ENCODE peak calls at places on chromosomes 2 and 18, in ten cellular contexts. One of them, this sample, is unnamed.

GRCh38 chr2:36450466-36451196 is 95.1 kb downstream of the CRIM1 start:
- DNase-seq in epithelial cell of prostate: no peak
- DNase-seq in PC-9: no peak
- DNase-seq in colonic mucosa: no peak
- DNase-seq in H1: no peak
- DNase-seq in heart right ventricle: no peak
- DNase-seq in tibial nerve: no peak
- DNase-seq in lung: no peak
- DNase-seq in dorsolateral prefrontal cortex: no peak
- DNase-seq in cardiac muscle cell: peak; percentile 80
- DNase-seq in this sample: no peak

GRCh38 chr18:12904012-12904516 is 20.0 kb upstream of the PTPN2 start:
- DNase-seq in colonic mucosa: no peak
- DNase-seq in cardiac muscle cell: peak; percentile 54
- DNase-seq in lung: peak; percentile 61
- DNase-seq in heart right ventricle: no peak
- DNase-seq in epithelial cell of prostate: no peak
- DNase-seq in tibial nerve: no peak
- DNase-seq in dorsolateral prefrontal cortex: no peak
- DNase-seq in PC-9: no peak
- DNase-seq in H1: no peak
- DNase-seq in this sample: no peak

GRCh38 chr2:146623771-146624170 is 1221.1 kb upstream of the ACVR2A start:
- DNase-seq in heart right ventricle: no peak
- DNase-seq in colonic mucosa: no peak
- DNase-seq in tibial nerve: no peak
- DNase-seq in epithelial cell of prostate: no peak
- DNase-seq in PC-9: no peak
- DNase-seq in dorsolateral prefrontal cortex: no peak
- DNase-seq in cardiac muscle cell: peak; percentile 35
- DNase-seq in lung: no peak
- DNase-seq in H1: no peak
- DNase-seq in this sample: no peak

GRCh38 chr2:46320141-46320567 is 22.9 kb downstream of the EPAS1 start:
- DNase-seq in H1: no peak
- DNase-seq in dorsolateral prefrontal cortex: no peak
- DNase-seq in PC-9: no peak
- DNase-seq in epithelial cell of prostate: no peak
- DNase-seq in cardiac muscle cell: no peak
- DNase-seq in heart right ventricle: no peak
- DNase-seq in tibial nerve: no peak
- DNase-seq in lung: no peak
- DNase-seq in colonic mucosa: no peak
- DNase-seq in this sample: no peak

GRCh38 chr2:132754867-132755472 is 85.0 kb upstream of the LYPD1 start:
- DNase-seq in PC-9: no peak
- DNase-seq in cardiac muscle cell: no peak
- DNase-seq in tibial nerve: no peak
- DNase-seq in colonic mucosa: no peak
- DNase-seq in epithelial cell of prostate: no peak
- DNase-seq in heart right ventricle: no peak
- DNase-seq in dorsolateral prefrontal cortex: no peak
- DNase-seq in lung: no peak
- DNase-seq in H1: no peak
- DNase-seq in this sample: no peak

GRCh38 chr2:130759906-130760753 is 4.8 kb downstream of the AMER3 start:
- DNase-seq in colonic mucosa: no peak
- DNase-seq in lung: no peak
- DNase-seq in heart right ventricle: no peak
- DNase-seq in epithelial cell of prostate: no peak
- DNase-seq in H1: no peak
- DNase-seq in tibial nerve: no peak
- DNase-seq in cardiac muscle cell: peak; percentile 44
- DNase-seq in dorsolateral prefrontal cortex: no peak
- DNase-seq in PC-9: no peak
- DNase-seq in this sample: no peak

GRCh38 chr2:3827673-3828575 is 124.5 kb downstream of the DCDC2C start:
- DNase-seq in cardiac muscle cell: peak; percentile 35
- DNase-seq in heart right ventricle: no peak
- DNase-seq in lung: no peak
- DNase-seq in colonic mucosa: no peak
- DNase-seq in dorsolateral prefrontal cortex: peak; percentile 36
- DNase-seq in epithelial cell of prostate: peak; percentile 41
- DNase-seq in tibial nerve: peak; percentile 31
- DNase-seq in H1: no peak
- DNase-seq in PC-9: no peak
- DNase-seq in this sample: no peak

GRCh38 chr2:108323619-108324018 is 34.9 kb downstream of the SULT1C2 start:
- DNase-seq in heart right ventricle: no peak
- DNase-seq in dorsolateral prefrontal cortex: no peak
- DNase-seq in lung: no peak
- DNase-seq in PC-9: no peak
- DNase-seq in colonic mucosa: no peak
- DNase-seq in tibial nerve: no peak
- DNase-seq in cardiac muscle cell: no peak
- DNase-seq in epithelial cell of prostate: no peak
- DNase-seq in H1: no peak
- DNase-seq in this sample: no peak

GRCh38 chr18:13436596-13436995 is 218.0 kb downstream of the LDLRAD4 start:
- DNase-seq in H1: no peak
- DNase-seq in colonic mucosa: no peak
- DNase-seq in dorsolateral prefrontal cortex: peak; percentile 70
- DNase-seq in lung: no peak
- DNase-seq in PC-9: no peak
- DNase-seq in tibial nerve: no peak
- DNase-seq in cardiac muscle cell: no peak
- DNase-seq in heart right ventricle: no peak
- DNase-seq in epithelial cell of prostate: no peak
- DNase-seq in this sample: no peak

GRCh38 chr2:128557069-128557468 is 238.4 kb upstream of the HS6ST1 start:
- DNase-seq in dorsolateral prefrontal cortex: no peak
- DNase-seq in heart right ventricle: no peak
- DNase-seq in tibial nerve: no peak
- DNase-seq in H1: no peak
- DNase-seq in cardiac muscle cell: no peak
- DNase-seq in lung: no peak
- DNase-seq in colonic mucosa: no peak
- DNase-seq in PC-9: no peak
- DNase-seq in epithelial cell of prostate: no peak
- DNase-seq in this sample: no peak

GRCh38 chr2:109275120-109276040 is 146.4 kb downstream of the SH3RF3 start:
- DNase-seq in dorsolateral prefrontal cortex: no peak
- DNase-seq in colonic mucosa: no peak
- DNase-seq in tibial nerve: no peak
- DNase-seq in PC-9: no peak
- DNase-seq in epithelial cell of prostate: no peak
- DNase-seq in H1: no peak
- DNase-seq in cardiac muscle cell: no peak
- DNase-seq in lung: no peak
- DNase-seq in heart right ventricle: no peak
- DNase-seq in this sample: no peak

GRCh38 chr2:8312221-8312620 is 369.6 kb upstream of the ID2 start:
- DNase-seq in heart right ventricle: no peak
- DNase-seq in PC-9: no peak
- DNase-seq in H1: no peak
- DNase-seq in colonic mucosa: no peak
- DNase-seq in dorsolateral prefrontal cortex: no peak
- DNase-seq in lung: no peak
- DNase-seq in cardiac muscle cell: no peak
- DNase-seq in tibial nerve: no peak
- DNase-seq in epithelial cell of prostate: no peak
- DNase-seq in this sample: no peak

GRCh38 chr18:34971313-34971712 is 69.9 kb upstream of the MAPRE2 start:
- DNase-seq in H1: no peak
- DNase-seq in PC-9: peak; percentile 36
- DNase-seq in epithelial cell of prostate: peak; percentile 34
- DNase-seq in lung: no peak
- DNase-seq in tibial nerve: no peak
- DNase-seq in heart right ventricle: no peak
- DNase-seq in dorsolateral prefrontal cortex: no peak
- DNase-seq in colonic mucosa: no peak
- DNase-seq in cardiac muscle cell: no peak
- DNase-seq in this sample: no peak

GRCh38 chr2:38591152-38591551 is 11.6 kb downstream of the HNRNPLL start:
- DNase-seq in heart right ventricle: no peak
- DNase-seq in H1: no peak
- DNase-seq in tibial nerve: no peak
- DNase-seq in cardiac muscle cell: no peak
- DNase-seq in colonic mucosa: no peak
- DNase-seq in lung: no peak
- DNase-seq in epithelial cell of prostate: no peak
- DNase-seq in PC-9: no peak
- DNase-seq in dorsolateral prefrontal cortex: no peak
- DNase-seq in this sample: no peak

GRCh38 chr2:179744341-179744740 is 117.1 kb downstream of the ZNF385B start:
- DNase-seq in heart right ventricle: no peak
- DNase-seq in PC-9: no peak
- DNase-seq in dorsolateral prefrontal cortex: no peak
- DNase-seq in epithelial cell of prostate: no peak
- DNase-seq in lung: no peak
- DNase-seq in colonic mucosa: no peak
- DNase-seq in cardiac muscle cell: no peak
- DNase-seq in tibial nerve: no peak
- DNase-seq in H1: no peak
- DNase-seq in this sample: no peak

DNA sequence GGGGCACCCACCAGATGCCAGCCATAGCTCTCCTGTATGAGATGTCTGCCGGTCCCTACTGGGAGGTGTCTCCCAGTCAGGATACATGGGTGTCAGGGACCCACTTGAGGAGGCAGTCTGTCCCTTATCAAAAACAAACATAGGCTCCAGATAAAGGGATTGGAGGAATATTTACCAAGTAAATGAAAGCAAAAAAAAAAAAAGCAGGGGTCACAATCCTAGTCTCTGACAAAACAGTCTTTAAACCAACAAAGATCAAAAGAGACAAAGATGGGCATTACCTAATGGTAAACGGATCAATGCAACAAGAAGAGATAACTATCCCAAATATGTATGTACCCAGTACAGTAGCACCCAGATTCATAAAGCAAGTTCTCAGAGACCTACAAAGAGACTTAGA is 640.0 kb upstream of the LRRTM4 start:
- DNase-seq in H1: no peak
- DNase-seq in dorsolateral prefrontal cortex: no peak
- DNase-seq in epithelial cell of prostate: no peak
- DNase-seq in tibial nerve: no peak
- DNase-seq in PC-9: no peak
- DNase-seq in lung: no peak
- DNase-seq in colonic mucosa: no peak
- DNase-seq in heart right ventricle: no peak
- DNase-seq in cardiac muscle cell: no peak
- DNase-seq in this sample: no peak
- H3K27ac ChIP-seq in H1: no peak overlapping the region
- H3K27ac ChIP-seq in dorsolateral prefrontal cortex: no peak overlapping the region
- H3K27ac ChIP-seq in epithelial cell of prostate: no peak overlapping the region
- H3K27ac ChIP-seq in tibial nerve: no peak overlapping the region
- H3K27ac ChIP-seq in PC-9: no peak overlapping the region
- H3K27ac ChIP-seq in lung: no peak overlapping the region
- H3K27ac ChIP-seq in colonic mucosa: no peak overlapping the region
- H3K27ac ChIP-seq in heart right ventricle: no peak overlapping the region
- H3K27ac ChIP-seq in cardiac muscle cell: no peak overlapping the region
- H3K27ac ChIP-seq in this sample: no peak overlapping the region

GRCh38 chr2:43032894-43033270 is 193.5 kb downstream of the ZFP36L2 start:
- DNase-seq in H1: no peak
- DNase-seq in PC-9: no peak
- DNase-seq in dorsolateral prefrontal cortex: no peak
- DNase-seq in cardiac muscle cell: no peak
- DNase-seq in heart right ventricle: no peak
- DNase-seq in epithelial cell of prostate: no peak
- DNase-seq in lung: no peak
- DNase-seq in tibial nerve: no peak
- DNase-seq in colonic mucosa: no peak
- DNase-seq in this sample: no peak
- H3K27ac ChIP-seq in H1: no peak overlapping the region
- H3K27ac ChIP-seq in PC-9: no peak overlapping the region
- H3K27ac ChIP-seq in dorsolateral prefrontal cortex: no peak overlapping the region
- H3K27ac ChIP-seq in cardiac muscle cell: no peak overlapping the region
- H3K27ac ChIP-seq in heart right ventricle: peak overlapping the region; percentile 79
- H3K27ac ChIP-seq in epithelial cell of prostate: peak overlapping the region; percentile 61
- H3K27ac ChIP-seq in lung: peak overlapping the region; percentile 54
- H3K27ac ChIP-seq in tibial nerve: peak overlapping the region; percentile 43
- H3K27ac ChIP-seq in colonic mucosa: peak overlapping the region; percentile 75
- H3K27ac ChIP-seq in this sample: no peak overlapping the region

GRCh38 chr2:165720526-165720925 is 73.5 kb downstream of the GALNT3 start:
- DNase-seq in PC-9: no peak
- DNase-seq in tibial nerve: no peak
- DNase-seq in heart right ventricle: no peak
- DNase-seq in H1: no peak
- DNase-seq in cardiac muscle cell: peak; percentile 63
- DNase-seq in lung: no peak
- DNase-seq in colonic mucosa: no peak
- DNase-seq in dorsolateral prefrontal cortex: no peak
- DNase-seq in epithelial cell of prostate: no peak
- DNase-seq in this sample: no peak

DNA sequence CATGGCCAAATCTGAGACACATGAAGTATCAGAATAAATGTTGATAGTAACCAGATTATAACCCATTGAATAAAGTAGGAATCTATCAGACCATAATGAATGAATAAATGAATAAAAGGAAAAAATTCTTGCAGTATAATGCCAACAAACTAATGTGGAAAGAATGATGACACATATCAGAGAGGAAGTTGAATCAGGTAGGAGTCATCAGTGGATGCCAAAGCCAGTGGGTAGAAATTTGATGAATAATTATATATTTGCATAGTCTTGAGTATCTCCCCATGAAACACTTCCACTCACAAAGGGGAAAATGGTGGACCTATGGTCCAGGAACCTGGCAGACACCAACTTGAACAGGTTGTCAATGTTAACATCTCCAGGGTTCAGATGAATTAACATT is 68.6 kb downstream of the GALNT3 start:
- DNase-seq in heart right ventricle: no peak
- DNase-seq in lung: no peak
- DNase-seq in colonic mucosa: no peak
- DNase-seq in epithelial cell of prostate: peak; percentile 31
- DNase-seq in PC-9: peak; percentile 34
- DNase-seq in dorsolateral prefrontal cortex: no peak
- DNase-seq in cardiac muscle cell: peak; percentile 24
- DNase-seq in H1: no peak
- DNase-seq in tibial nerve: no peak
- DNase-seq in this sample: no peak
- H3K27ac ChIP-seq in heart right ventricle: no peak overlapping the region
- H3K27ac ChIP-seq in lung: no peak overlapping the region
- H3K27ac ChIP-seq in colonic mucosa: no peak overlapping the region
- H3K27ac ChIP-seq in epithelial cell of prostate: peak overlapping the region; percentile 69
- H3K27ac ChIP-seq in PC-9: no peak overlapping the region
- H3K27ac ChIP-seq in dorsolateral prefrontal cortex: no peak overlapping the region
- H3K27ac ChIP-seq in cardiac muscle cell: no peak overlapping the region
- H3K27ac ChIP-seq in H1: no peak overlapping the region
- H3K27ac ChIP-seq in tibial nerve: no peak overlapping the region
- H3K27ac ChIP-seq in this sample: no peak overlapping the region

DNA sequence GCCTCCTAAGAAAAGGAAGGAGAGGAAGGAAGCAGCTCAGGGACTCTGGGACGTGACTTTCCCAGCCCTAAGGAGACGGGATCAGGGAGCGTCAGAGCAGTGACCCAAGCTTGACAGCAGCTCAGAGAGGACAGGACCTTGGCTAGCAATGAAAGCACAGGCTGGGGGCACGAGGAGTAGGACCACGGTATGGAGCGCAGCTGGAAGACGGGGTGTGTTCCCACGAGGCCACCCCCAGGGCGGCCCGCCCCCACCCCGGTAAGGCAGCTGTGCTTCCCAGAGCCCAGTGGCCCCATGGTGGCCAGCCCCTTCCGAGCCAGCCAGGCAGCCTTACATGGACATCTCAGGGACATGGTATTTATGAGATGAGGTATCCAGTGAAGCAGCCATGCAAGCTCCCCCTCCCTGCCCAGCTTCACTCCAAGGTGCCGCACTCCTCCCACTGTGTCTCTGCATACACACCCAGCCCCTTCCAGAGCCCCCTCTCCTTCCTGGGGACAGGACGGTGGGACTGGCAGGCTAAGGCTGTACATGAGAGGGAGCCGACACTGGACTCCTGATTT is 45.8 kb downstream of the TNS1 start:
- DNase-seq in heart right ventricle: peak; percentile 67
- DNase-seq in colonic mucosa: no peak
- DNase-seq in PC-9: no peak
- DNase-seq in lung: no peak
- DNase-seq in tibial nerve: no peak
- DNase-seq in H1: no peak
- DNase-seq in cardiac muscle cell: no peak
- DNase-seq in dorsolateral prefrontal cortex: no peak
- DNase-seq in epithelial cell of prostate: no peak
- DNase-seq in this sample: no peak
- H3K27ac ChIP-seq in heart right ventricle: peak overlapping the region; percentile 75
- H3K27ac ChIP-seq in colonic mucosa: peak overlapping the region; percentile 40
- H3K27ac ChIP-seq in PC-9: no peak overlapping the region
- H3K27ac ChIP-seq in lung: no peak overlapping the region
- H3K27ac ChIP-seq in tibial nerve: peak overlapping the region; percentile 29
- H3K27ac ChIP-seq in H1: no peak overlapping the region
- H3K27ac ChIP-seq in cardiac muscle cell: peak overlapping the region; percentile 63
- H3K27ac ChIP-seq in dorsolateral prefrontal cortex: no peak overlapping the region
- H3K27ac ChIP-seq in epithelial cell of prostate: no peak overlapping the region
- H3K27ac ChIP-seq in this sample: no peak overlapping the region

This sample was measured in substantia nigra.